ENCODE peak calls at places on chromosomes 11 and 22, in eight cellular contexts. J is tibial artery; B is CD8-positive, alpha-beta T cell; A is testis; K is CD4-positive, alpha-beta memory T cell; M is adrenal gland; X is mesenchymal stem cell; E is stomach. R is an unnamed sample. For H3K4me1, the result is how much of the 10 kb centered on the place peaks cover.

GRCh38 chr11:72008728-72009127 is 10.0 kb downstream of the IL18BP start:
- DNase-seq in M (no peak), K (no peak), J (no peak), X (no peak), E (no peak), A (no peak), B (no peak), R (no peak)

GRCh38 chr11:14414470-14415461 is 55.8 kb upstream of the RRAS2 start:
- DNase-seq in A (no peak), J (no peak), E (no peak), B (peak), K (peak), X (peak), M (no peak), R (no peak)

GRCh38 chr11:113193077-113193476 is 121.3 kb upstream of the TTC12 start:
- DNase-seq in K (no peak), M (no peak), J (peak), A (no peak), B (no peak), X (no peak), E (no peak), R (no peak)

GRCh38 chr22:50701428-50702154 is 29.0 kb downstream of the SHANK3 start:
- DNase-seq in M (no peak), B (no peak), E (no peak), K (no peak), A (no peak), J (no peak), X (no peak), R (no peak)

GRCh38 chr22:25962711-25963110 is 206.6 kb upstream of the SEZ6L start:
- DNase-seq in B (no peak), K (no peak), A (no peak), X (no peak), M (no peak), E (no peak), J (no peak), R (no peak)

GRCh38 chr11:107157146-107157808 is 139.0 kb upstream of the GUCY1A2 start:
- DNase-seq in A (no peak), M (no peak), B (no peak), X (peak), K (no peak), J (no peak), E (no peak), R (no peak)

GRCh38 chr22:43563571-43563970 is 151.8 kb downstream of the MPPED1 start:
- DNase-seq in B (no peak), M (no peak), X (no peak), K (no peak), J (no peak), A (no peak), E (no peak), R (no peak)

GRCh38 chr11:120126543-120126942 is 11.4 kb downstream of the TRIM29 start:
- DNase-seq in K (no peak), B (no peak), X (no peak), A (no peak), E (no peak), M (no peak), J (no peak), R (no peak)

GRCh38 chr11:2374456-2375201 is 2.5 kb upstream of the CD81 start:
- DNase-seq in J (no peak), K (no peak), X (no peak), B (no peak), E (no peak), M (no peak), A (no peak), R (no peak)

GRCh38 chr11:8656291-8656690 is 26.2 kb downstream of the TRIM66 start:
- DNase-seq in A (no peak), M (no peak), X (no peak), K (no peak), B (no peak), E (no peak), J (no peak), R (no peak)

GRCh38 chr11:789951-790350 is at the start of gene CEND1:
- DNase-seq in M (no peak), K (no peak), J (no peak), A (no peak), X (peak), E (no peak), B (no peak), R (peak)

GRCh38 chr11:110367571-110367970 is 62.2 kb upstream of the FDX1 start:
- DNase-seq in A (no peak), X (no peak), E (no peak), M (no peak), K (no peak), B (no peak), J (no peak), R (peak)

GRCh38 chr11:83256602-83257340 is 29.4 kb downstream of the CCDC90B start:
- DNase-seq in J (no peak), K (no peak), A (no peak), M (no peak), X (no peak), B (no peak), E (no peak), R (no peak)

GRCh38 chr22:22390989-22391388 is 117.6 kb downstream of the ZNF280B start:
- DNase-seq in J (no peak), B (no peak), X (no peak), K (no peak), E (no peak), A (no peak), M (no peak), R (no peak)

GRCh38 chr11:10326080-10326964 is 21.4 kb downstream of the ADM start:
- DNase-seq in E (peak), J (peak), B (no peak), A (no peak), K (no peak), X (no peak), M (peak), R (no peak)

GRCh38 chr22:25747245-25747944 is 5.4 kb downstream of the MYO18B start:
- DNase-seq in A (no peak), J (peak), K (no peak), M (peak), X (peak), E (peak), B (no peak), R (no peak)

GRCh38 chr11:115222218-115222862 is 281.9 kb downstream of the CADM1 start:
- DNase-seq in B (peak), X (peak), J (no peak), A (no peak), M (no peak), E (no peak), K (no peak), R (peak)

GRCh38 chr11:63769044-63769718 is 606 bp upstream of the ZFTA start:
- DNase-seq in B (peak), K (peak), J (no peak), E (no peak), A (peak), M (no peak), X (peak), R (peak)

GRCh38 chr11:95301497-95301896 is 70.5 kb upstream of the SESN3 start:
- DNase-seq in E (peak), B (no peak), J (no peak), K (no peak), X (no peak), M (peak), A (no peak), R (no peak)

GRCh38 chr11:10628506-10629236 is 60.2 kb upstream of the LYVE1 start:
- DNase-seq in E (no peak), K (peak), A (no peak), M (no peak), X (no peak), B (no peak), J (no peak), R (no peak)

GRCh38 chr22:21074092-21074715 is 28.5 kb downstream of the LRRC74B start:
- DNase-seq in X (peak), A (no peak), B (no peak), J (no peak), K (no peak), M (peak), E (no peak), R (no peak)

GRCh38 chr22:24392218-24392931 is 35.0 kb upstream of the ADORA2A start:
- DNase-seq in J (no peak), K (no peak), M (no peak), A (no peak), E (no peak), X (peak), B (no peak), R (no peak)

GRCh38 chr22:30033891-30034290 is 46.4 kb upstream of the HORMAD2 start:
- DNase-seq in K (no peak), B (no peak), X (no peak), M (no peak), J (no peak), A (no peak), E (no peak), R (no peak)

GRCh38 chr11:44066732-44067131 is 662 bp downstream of the ACCS start:
- DNase-seq in B (no peak), K (no peak), M (no peak), X (peak), E (no peak), A (no peak), J (no peak), R (no peak)

GRCh38 chr22:37161442-37161841 is 11.7 kb upstream of the IL2RB start:
- DNase-seq in E (no peak), X (peak), J (no peak), A (peak), B (no peak), K (no peak), M (no peak), R (peak)

GRCh38 chr11:122234257-122234656 is 118.2 kb upstream of the BLID start:
- DNase-seq in B (no peak), A (no peak), J (no peak), X (no peak), E (no peak), M (no peak), K (no peak), R (no peak)

GRCh38 chr11:115500547-115501503 is 3.4 kb downstream of the CADM1 start:
- DNase-seq in J (no peak), E (no peak), M (no peak), X (no peak), A (no peak), K (no peak), B (no peak), R (peak)

GRCh38 chr11:46116007-46116711 is 5.1 kb downstream of the PHF21A start:
- DNase-seq in A (no peak), X (no peak), M (no peak), E (no peak), B (no peak), K (peak), J (no peak), R (peak)

GRCh38 chr22:21818487-21819182 is 48.8 kb downstream of the MAPK1 start:
- DNase-seq in M (no peak), X (no peak), B (no peak), J (no peak), A (no peak), K (no peak), E (no peak), R (no peak)

DNA sequence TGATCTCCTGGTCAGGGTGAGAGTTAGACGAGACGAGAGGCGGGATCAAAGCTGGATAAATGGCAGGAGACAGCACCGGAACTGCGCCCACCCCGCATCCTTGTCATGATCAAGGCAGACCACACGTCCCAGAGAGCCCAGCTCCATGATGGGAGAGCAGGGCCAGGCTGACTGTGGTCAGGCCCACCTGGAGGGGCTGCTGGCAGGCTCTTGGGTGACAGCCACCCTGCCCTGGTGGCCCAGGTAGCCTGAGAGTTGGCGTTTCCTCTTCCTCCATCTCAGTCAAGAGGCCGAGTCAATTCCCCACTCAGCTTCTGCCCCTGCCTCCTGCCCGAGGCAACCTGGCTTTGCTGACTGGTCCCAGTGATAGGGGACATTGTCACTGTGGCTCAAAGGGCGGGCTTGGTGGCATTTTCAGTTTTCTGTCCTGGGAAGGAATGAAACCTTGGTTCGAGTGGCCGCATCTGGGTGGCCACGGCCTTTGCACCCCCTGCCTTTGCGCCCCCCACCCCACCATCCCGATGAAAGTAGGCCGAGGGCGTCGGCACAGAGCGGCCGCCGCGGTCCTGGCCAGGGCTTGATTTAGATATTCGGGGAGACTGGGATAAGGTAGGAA is 60.8 kb upstream of the PPARA start:
- DNase-seq in B (no peak), X (no peak), J (peak), K (no peak), M (peak), A (no peak), E (peak), R (no peak)
- H3K27ac ChIP-seq in B (no peak), X (no peak), J (peak), K (no peak), M (peak), A (peak), E (peak), R (no peak)

GRCh38 chr22:42343136-42343484 is 72.7 kb upstream of the TCF20 start:
- DNase-seq in X (no peak), E (no peak), K (no peak), M (no peak), J (no peak), B (no peak), A (no peak), R (no peak)
- H3K4me3 ChIP-seq in X (peak), E (peak), K (no peak), M (peak), J (peak), B (peak), A (peak), R (no peak)

GRCh38 chr11:128498846-128499245 is 88.5 kb downstream of the ETS1 start:
- DNase-seq in J (no peak), M (no peak), K (no peak), E (no peak), X (peak), B (no peak), A (no peak), R (no peak)
- H3K4me1 ChIP-seq in J (half or more), M (under half), K (half or more), E (half or more), X (under half), B (half or more), A (under half), R (under half)

GRCh38 chr11:69464621-69464960 is 16.9 kb upstream of the LINC01488 start:
- DNase-seq in J (no peak), B (no peak), K (no peak), A (no peak), X (no peak), M (no peak), E (no peak), R (no peak)

GRCh38 chr11:69462106-69463045 is 19.1 kb upstream of the LINC01488 start:
- DNase-seq in X (no peak), B (no peak), E (no peak), K (no peak), A (no peak), M (no peak), J (no peak), R (no peak)

GRCh38 chr11:69463181-69463891 is 18.1 kb upstream of the LINC01488 start:
- DNase-seq in M (no peak), J (no peak), K (no peak), X (peak), A (no peak), E (no peak), B (no peak), R (no peak)

GRCh38 chr11:69465236-69466000 is 16.0 kb upstream of the LINC01488 start:
- DNase-seq in E (no peak), J (no peak), K (no peak), A (no peak), B (no peak), X (no peak), M (no peak), R (no peak)

DNA sequence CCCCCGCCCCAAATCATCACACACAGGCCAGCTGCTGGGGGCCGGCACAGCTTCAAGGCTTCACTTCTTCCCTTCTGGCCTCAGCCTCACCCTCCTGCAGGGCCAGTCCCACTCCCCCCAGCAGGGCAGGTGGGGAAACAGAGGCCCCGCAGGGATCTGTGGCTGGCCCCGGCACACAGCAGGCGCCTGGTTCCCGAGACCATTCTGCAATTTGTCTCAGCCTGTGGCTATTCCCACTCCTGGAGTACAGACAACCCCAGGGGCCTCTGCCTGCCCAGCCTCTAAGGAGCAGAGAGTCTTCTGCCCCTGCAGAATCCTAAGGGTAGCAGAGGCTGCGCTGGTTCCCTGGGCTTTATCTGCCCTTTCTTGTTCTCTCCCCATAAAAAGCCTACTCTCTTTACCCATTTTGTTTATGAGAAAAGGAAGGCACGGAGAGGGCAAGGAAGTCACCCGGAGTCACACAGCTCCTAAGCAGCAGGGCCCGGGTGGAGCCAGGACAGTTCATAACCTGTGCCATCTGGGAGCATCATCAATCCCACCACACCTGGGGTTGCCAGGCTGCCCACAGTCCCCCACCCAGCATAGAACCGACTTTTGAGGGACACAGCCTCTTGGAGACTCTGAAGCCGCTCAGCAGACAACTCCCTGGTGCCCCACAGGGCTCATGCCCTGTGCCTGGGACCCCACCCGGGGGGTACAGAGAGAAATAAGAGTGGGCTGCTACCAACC is 17.4 kb upstream of the LINC01488 start:
- DNase-seq in J (no peak), X (no peak), M (no peak), B (no peak), E (no peak), A (no peak), K (no peak), R (no peak)
- H3K27ac ChIP-seq in J (no peak), X (no peak), M (no peak), B (no peak), E (no peak), A (no peak), K (no peak), R (no peak)

GRCh38 chr22:41920271-41920976 is 5.5 kb upstream of the SHISA8 start:
- DNase-seq in E (no peak), X (no peak), J (no peak), B (no peak), A (no peak), M (no peak), K (no peak), R (no peak)
- H3K4me3 ChIP-seq in E (peak), X (no peak), J (peak), B (no peak), A (peak), M (no peak), K (no peak), R (no peak)

R was measured in MM.1S.